ENCODE peak calls at places on chromosome 19, in ten cellular contexts. N is fibroblast of mammary gland; J is keratinocyte; P is stimulated activated CD4-positive, alpha-beta T cell treated with anti-CD3 and anti-CD28 coated beads, Interleukin-15, amount 100 ng/mL, for 1 hour; Y is lower leg skin; Z is T-cell; B is fibroblast of lung; Q is cardiac muscle cell; F is activated CD4-positive, CD25-positive, alpha-beta regulatory T cell treated with anti-CD3 and anti-CD28 coated beads, Interleukin-2, amount 50 U/mL, for 16 hours; M is activated naive CD4-positive, alpha-beta T cell treated with Interleukin-2 at 50 U/mL for 16 hours. W is an unnamed sample.

GRCh38 chr19:23002690-23003422 is at the start of gene ZNF728:
- DNase-seq in F (no peak), M (no peak), J (no peak), Z (no peak), Y (no peak), N (peak), P (no peak), Q (no peak), B (no peak), W (no peak)

GRCh38 chr19:14091885-14092462 is 1.4 kb upstream of the SAMD1 start:
- DNase-seq in P (no peak), Q (no peak), F (no peak), M (peak), Z (peak), Y (no peak), J (no peak), B (no peak), N (no peak), W (no peak)

GRCh38 chr19:35921012-35921411 is 12.9 kb upstream of the TYROBP start:
- DNase-seq in B (no peak), Q (no peak), F (no peak), J (no peak), P (no peak), M (no peak), N (no peak), Z (no peak), Y (no peak), W (no peak)

GRCh38 chr19:56477429-56478338 is 539 bp upstream of the ZNF667 start:
- DNase-seq in Z (peak), Q (peak), Y (peak), P (peak), M (peak), B (peak), F (peak), J (peak), N (peak), W (no peak)

GRCh38 chr19:48333467-48334384 is 8.4 kb downstream of the EMP3 start:
- DNase-seq in J (peak), B (peak), Q (peak), Y (peak), Z (peak), P (peak), N (peak), F (peak), M (peak), W (peak)

GRCh38 chr19:1007852-1008251 is 7.6 kb downstream of the GRIN3B start:
- DNase-seq in F (no peak), J (no peak), P (no peak), Q (no peak), Y (no peak), M (no peak), B (no peak), N (no peak), Z (no peak), W (no peak)

GRCh38 chr19:33419763-33420080 is 46.2 kb downstream of the CEBPG start:
- DNase-seq in Q (peak), Z (no peak), B (no peak), Y (no peak), M (no peak), J (no peak), P (no peak), F (no peak), N (no peak), W (no peak)

GRCh38 chr19:54653181-54653809 is 9.5 kb upstream of the LILRB4 start:
- DNase-seq in Q (no peak), B (peak), M (no peak), Z (no peak), F (no peak), N (peak), Y (no peak), P (no peak), J (no peak), W (no peak)

GRCh38 chr19:6076675-6077463 is 33.4 kb downstream of the RFX2 start:
- DNase-seq in B (peak), F (no peak), J (no peak), Q (no peak), Y (no peak), M (no peak), Z (no peak), N (peak), P (no peak), W (peak)

GRCh38 chr19:5403968-5404640 is 51.1 kb upstream of the ZNRF4 start:
- DNase-seq in F (peak), J (peak), P (peak), Q (peak), Y (peak), B (peak), N (peak), Z (peak), M (peak), W (peak)

GRCh38 chr19:1520203-1520780 is 3.6 kb upstream of the PLK5 start:
- DNase-seq in F (no peak), N (no peak), P (no peak), M (no peak), B (no peak), Y (no peak), Z (no peak), Q (no peak), J (no peak), W (no peak)

W was measured in NCI-H226.